ENCODE peak calls at places on chromosome X, in eight cellular contexts. L is psoas muscle; J is endothelial cell; W is OCI-LY7; S is BJ; K is CD8-positive, alpha-beta T cell; U is adrenal gland; G is HCT116. V is an unnamed sample.

GRCh38 chrX:44918722-44919121 is 45.7 kb downstream of the KDM6A start:
- DNase-seq in U (no peak), K (no peak), S (no peak), W (no peak), L (no peak), G (no peak), J (no peak), V (no peak)

GRCh38 chrX:74318672-74319071 is 14.7 kb downstream of the ZCCHC13 start:
- DNase-seq in S (no peak), L (no peak), J (no peak), G (no peak), K (no peak), U (no peak), W (no peak), V (no peak)

GRCh38 chrX:57417827-57418226 is 131.3 kb downstream of the FAAH2 start:
- DNase-seq in U (no peak), J (no peak), K (no peak), L (no peak), S (no peak), W (no peak), G (no peak), V (no peak)

GRCh38 chrX:70042399-70043371 is 7.1 kb downstream of the AWAT2 start:
- DNase-seq in G (peak), J (no peak), W (no peak), S (no peak), U (no peak), K (no peak), L (no peak), V (no peak)

GRCh38 chrX:150160656-150161055 is 202.5 kb upstream of the MAMLD1 start:
- DNase-seq in L (no peak), K (no peak), G (no peak), S (no peak), W (no peak), J (no peak), U (no peak), V (no peak)

GRCh38 chrX:11073411-11073810 is 37.7 kb upstream of the HCCS start:
- DNase-seq in L (no peak), W (no peak), G (no peak), S (no peak), J (no peak), K (no peak), U (no peak), V (no peak)

GRCh38 chrX:24343719-24344118 is 16.7 kb upstream of the SUPT20HL1 start:
- DNase-seq in S (no peak), W (no peak), K (no peak), J (no peak), U (no peak), G (no peak), L (no peak), V (no peak)

GRCh38 chrX:118216086-118216485 is 99.5 kb upstream of the KLHL13 start:
- DNase-seq in L (no peak), G (no peak), U (no peak), J (no peak), S (no peak), W (no peak), K (no peak), V (no peak)

GRCh38 chrX:150464001-150464400 is 100.9 kb downstream of the MAMLD1 start:
- DNase-seq in W (no peak), K (no peak), J (no peak), L (no peak), U (no peak), S (no peak), G (no peak), V (no peak)

GRCh38 chrX:126552313-126553022 is at the start of gene DCAF12L1:
- DNase-seq in G (no peak), W (no peak), S (no peak), J (peak), L (peak), U (no peak), K (no peak), V (peak)

GRCh38 chrX:12595746-12596145 is 195.5 kb upstream of the PRPS2 start:
- DNase-seq in J (no peak), U (no peak), G (no peak), S (no peak), W (no peak), L (no peak), K (no peak), V (no peak)

GRCh38 chrX:10414872-10415703 is 205.3 kb downstream of the MID1 start:
- DNase-seq in S (peak), J (no peak), L (no peak), K (no peak), U (no peak), W (no peak), G (no peak), V (no peak)

GRCh38 chrX:101619336-101619735 is 1.5 kb upstream of the ARMCX6 start:
- DNase-seq in W (peak), G (no peak), J (no peak), K (no peak), S (no peak), L (no peak), U (no peak), V (no peak)

GRCh38 chrX:30712214-30712613 is 59.0 kb downstream of the GK start:
- DNase-seq in K (no peak), U (no peak), W (no peak), S (no peak), L (no peak), G (no peak), J (no peak), V (no peak)

GRCh38 chrX:66728818-66729271 is 90.0 kb upstream of the EDA2R start:
- DNase-seq in S (peak), U (peak), J (peak), G (no peak), L (no peak), W (peak), K (peak), V (peak)

GRCh38 chrX:135740683-135741149 is 27.3 kb downstream of the CT45A3 start:
- DNase-seq in S (no peak), U (no peak), L (no peak), J (peak), W (peak), G (peak), K (peak), V (no peak)

GRCh38 chrX:100696699-100697351 is 35.1 kb downstream of the SYTL4 start:
- DNase-seq in U (no peak), W (no peak), G (no peak), J (no peak), L (no peak), K (no peak), S (no peak), V (no peak)

GRCh38 chrX:111914398-111915092 is 38.6 kb downstream of the TRPC5OS start:
- DNase-seq in L (no peak), W (no peak), K (no peak), J (no peak), S (no peak), G (no peak), U (no peak), V (no peak)

GRCh38 chrX:40172169-40172979 is 74.6 kb upstream of the BCOR start:
- DNase-seq in U (no peak), K (no peak), W (peak), J (peak), L (peak), G (no peak), S (no peak), V (no peak)

GRCh38 chrX:77749695-77750094 is 36.3 kb downstream of the ATRX start:
- DNase-seq in G (no peak), L (no peak), U (no peak), S (no peak), W (no peak), K (no peak), J (no peak), V (no peak)

GRCh38 chrX:12777670-12778069 is 13.5 kb upstream of the PRPS2 start:
- DNase-seq in K (no peak), J (no peak), L (no peak), U (no peak), G (no peak), W (no peak), S (no peak), V (no peak)

GRCh38 chrX:133375558-133376340 is 39.5 kb downstream of the GPC4 start:
- DNase-seq in K (no peak), U (no peak), W (no peak), G (no peak), S (no peak), J (no peak), L (peak), V (no peak)

GRCh38 chrX:82764521-82764920 is 743.6 kb upstream of the POU3F4 start:
- DNase-seq in W (no peak), U (no peak), S (no peak), K (no peak), J (no peak), G (no peak), L (no peak), V (no peak)

GRCh38 chrX:133918326-133918725 is 67.1 kb downstream of the GPC3 start:
- DNase-seq in W (no peak), G (no peak), K (no peak), L (no peak), J (no peak), S (no peak), U (no peak), V (no peak)

GRCh38 chrX:112834976-112835375 is 5.7 kb downstream of the AMOT start:
- DNase-seq in L (no peak), G (no peak), U (no peak), J (no peak), S (no peak), K (no peak), W (no peak), V (no peak)

GRCh38 chrX:41258871-41259270 is 75.1 kb upstream of the DDX3X start:
- DNase-seq in S (no peak), U (no peak), K (no peak), G (no peak), J (no peak), W (no peak), L (no peak), V (no peak)

GRCh38 chrX:100673397-100673953 is 29.5 kb downstream of the SRPX2 start:
- DNase-seq in W (no peak), J (no peak), U (no peak), K (no peak), L (no peak), S (peak), G (no peak), V (no peak)

GRCh38 chrX:40314070-40314469 is 216.3 kb upstream of the BCOR start:
- DNase-seq in J (no peak), L (no peak), S (no peak), W (no peak), U (no peak), G (no peak), K (no peak), V (no peak)

GRCh38 chrX:2823795-2824386 is 4.8 kb upstream of the GYG2 start:
- DNase-seq in K (no peak), W (no peak), U (no peak), L (no peak), S (no peak), G (no peak), J (no peak), V (no peak)

GRCh38 chrX:19789376-19789775 is 98.0 kb downstream of the SH3KBP1 start:
- DNase-seq in U (no peak), S (no peak), K (no peak), L (no peak), J (no peak), W (no peak), G (no peak), V (no peak)

GRCh38 chrX:39642071-39642470 is 455.7 kb downstream of the BCOR start:
- DNase-seq in S (no peak), U (no peak), K (no peak), G (no peak), W (no peak), J (no peak), L (no peak), V (no peak)

GRCh38 chrX:45952030-45952429 is 593.2 kb downstream of the ZNF674 start:
- DNase-seq in L (no peak), S (no peak), K (no peak), U (no peak), W (no peak), J (no peak), G (no peak), V (no peak)

GRCh38 chrX:9562851-9563250 is 98.0 kb downstream of the TBL1X start:
- DNase-seq in L (no peak), W (no peak), K (no peak), G (no peak), U (no peak), S (peak), J (no peak), V (no peak)

GRCh38 chrX:150899191-150899757 is 806 bp upstream of the CD99L2 start:
- DNase-seq in L (peak), W (peak), U (peak), K (no peak), S (no peak), G (no peak), J (peak), V (no peak)

DNA sequence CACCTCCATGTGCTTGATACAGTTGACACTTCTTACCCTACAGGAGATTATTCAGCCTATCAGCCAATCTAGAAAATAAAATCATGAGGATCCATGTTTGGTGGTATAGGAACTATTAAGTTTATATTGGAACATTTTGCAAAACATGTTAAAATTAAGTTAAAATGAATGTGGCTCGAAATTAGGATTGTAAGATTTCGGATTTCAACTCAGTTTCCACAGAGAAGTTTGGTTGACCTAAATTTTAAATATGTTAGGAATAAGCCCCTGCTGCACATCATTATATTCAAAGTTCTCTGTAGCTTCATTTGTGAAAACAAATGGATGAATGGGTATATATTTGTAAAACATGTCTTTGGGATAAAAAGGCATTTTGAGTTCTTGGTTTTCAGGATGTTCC is at the start of gene RAB40A:
- DNase-seq in L (no peak), G (no peak), J (no peak), W (no peak), K (no peak), S (no peak), U (no peak), V (no peak)
- TF ChIP-seq CTCF in L (no peak), G (no peak), J (no peak), W (no peak), K (no peak), S (no peak), U (no peak), V (no peak)

GRCh38 chrX:50483283-50483682 is 12.7 kb upstream of the DGKK start:
- DNase-seq in W (no peak), K (no peak), S (no peak), J (no peak), U (no peak), L (no peak), G (no peak), V (no peak)
- TF ChIP-seq CTCF in W (no peak), K (no peak), S (no peak), J (no peak), U (no peak), L (no peak), G (no peak), V (no peak)

GRCh38 chrX:124093222-124093621 is 131.7 kb downstream of the STAG2 start:
- DNase-seq in L (no peak), W (no peak), J (no peak), U (no peak), G (no peak), K (no peak), S (no peak), V (no peak)

GRCh38 chrX:124097116-124097515 is 135.6 kb downstream of the STAG2 start:
- DNase-seq in J (no peak), K (no peak), L (no peak), U (no peak), G (no peak), S (no peak), W (no peak), V (no peak)

GRCh38 chrX:124103966-124104365 is 142.5 kb downstream of the STAG2 start:
- DNase-seq in G (no peak), W (no peak), S (no peak), K (no peak), J (no peak), U (no peak), L (no peak), V (no peak)

DNA sequence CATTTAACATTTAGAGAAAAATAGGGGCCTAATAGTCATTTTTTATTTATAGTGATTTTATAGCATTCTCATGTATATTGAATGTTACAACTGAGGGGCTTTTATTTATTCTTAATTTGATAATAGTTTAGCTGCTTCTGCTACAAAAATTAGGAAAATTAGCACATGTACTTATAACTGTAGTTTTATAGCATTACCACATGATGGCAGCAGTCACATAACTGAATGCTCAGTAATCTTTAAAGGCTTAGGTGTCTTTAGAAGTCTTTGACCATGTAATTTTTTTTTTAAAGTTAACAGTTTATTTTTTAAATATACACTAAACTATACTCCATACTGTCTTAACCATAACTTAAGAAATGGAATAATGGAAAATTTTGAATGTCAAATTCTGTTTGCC is 136.6 kb downstream of the STAG2 start:
- DNase-seq in S (no peak), W (peak), U (no peak), G (no peak), K (no peak), L (no peak), J (no peak), V (no peak)
- TF ChIP-seq CTCF in S (peak), W (peak), U (peak), G (peak), K (peak), L (peak), J (peak), V (peak)

GRCh38 chrX:42289492-42290385 is 366.4 kb upstream of the CASK start:
- DNase-seq in G (no peak), W (no peak), L (no peak), S (no peak), U (no peak), J (no peak), K (no peak), V (no peak)

DNA sequence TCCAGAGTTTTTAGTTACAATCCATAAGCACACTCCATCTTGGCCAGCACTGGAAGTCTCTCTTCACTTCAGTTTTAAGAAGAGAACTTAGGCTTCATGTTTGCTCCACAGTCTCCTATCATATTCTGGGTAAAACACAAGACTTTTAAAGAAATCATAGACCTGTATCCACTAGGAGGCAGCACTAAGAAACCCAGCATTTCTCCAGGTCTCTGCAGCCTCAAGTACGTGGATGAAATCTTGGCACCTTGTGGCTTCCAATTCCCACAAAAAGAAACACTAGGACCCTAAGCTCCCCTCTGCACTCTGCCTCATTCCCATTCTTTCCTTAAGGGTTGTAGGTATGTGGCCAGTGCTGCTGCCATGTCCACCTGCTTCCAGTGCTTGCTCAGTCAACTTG is 367.3 kb upstream of the CASK start:
- DNase-seq in S (no peak), U (no peak), W (peak), G (peak), L (no peak), J (peak), K (no peak), V (no peak)
- TF ChIP-seq CTCF in S (peak), U (peak), W (peak), G (peak), L (no peak), J (peak), K (no peak), V (no peak)

GRCh38 chrX:38327007-38327774 is at the start of gene RPGR:
- DNase-seq in L (peak), J (peak), U (peak), S (peak), K (peak), W (peak), G (peak), V (peak)

GRCh38 chrX:38326086-38326485 is 1.2 kb downstream of the RPGR start:
- DNase-seq in J (no peak), W (no peak), L (no peak), G (no peak), K (no peak), U (no peak), S (no peak), V (no peak)

GRCh38 chrX:38332505-38332904 is 5.2 kb upstream of the RPGR start:
- DNase-seq in J (no peak), G (no peak), W (no peak), S (no peak), K (no peak), L (no peak), U (no peak), V (no peak)

GRCh38 chrX:38327775-38328081 is 419 bp upstream of the RPGR start:
- DNase-seq in J (no peak), L (no peak), G (no peak), W (no peak), K (no peak), U (no peak), S (no peak), V (no peak)
- TF ChIP-seq CTCF in J (no peak), L (no peak), G (no peak), W (peak), K (peak), U (peak), S (no peak), V (no peak)

GRCh38 chrX:47643926-47644325 is 6.4 kb downstream of the ELK1 start:
- DNase-seq in J (no peak), U (no peak), W (no peak), G (no peak), K (no peak), S (no peak), L (no peak), V (no peak)
- TF ChIP-seq CTCF in J (peak), U (peak), W (peak), G (peak), K (no peak), S (peak), L (no peak), V (peak)

GRCh38 chrX:131789664-131790063 is 233.4 kb upstream of the STK26 start:
- DNase-seq in W (no peak), S (no peak), K (no peak), J (no peak), G (no peak), L (no peak), U (no peak), V (no peak)

GRCh38 chrX:131778269-131779218 is 234.7 kb downstream of the OR13H1 start:
- DNase-seq in J (no peak), W (no peak), L (peak), U (peak), G (no peak), K (no peak), S (no peak), V (no peak)

GRCh38 chrX:131779313-131779712 is 235.4 kb downstream of the OR13H1 start:
- DNase-seq in L (no peak), G (no peak), U (no peak), K (no peak), J (no peak), W (no peak), S (no peak), V (no peak)

DNA sequence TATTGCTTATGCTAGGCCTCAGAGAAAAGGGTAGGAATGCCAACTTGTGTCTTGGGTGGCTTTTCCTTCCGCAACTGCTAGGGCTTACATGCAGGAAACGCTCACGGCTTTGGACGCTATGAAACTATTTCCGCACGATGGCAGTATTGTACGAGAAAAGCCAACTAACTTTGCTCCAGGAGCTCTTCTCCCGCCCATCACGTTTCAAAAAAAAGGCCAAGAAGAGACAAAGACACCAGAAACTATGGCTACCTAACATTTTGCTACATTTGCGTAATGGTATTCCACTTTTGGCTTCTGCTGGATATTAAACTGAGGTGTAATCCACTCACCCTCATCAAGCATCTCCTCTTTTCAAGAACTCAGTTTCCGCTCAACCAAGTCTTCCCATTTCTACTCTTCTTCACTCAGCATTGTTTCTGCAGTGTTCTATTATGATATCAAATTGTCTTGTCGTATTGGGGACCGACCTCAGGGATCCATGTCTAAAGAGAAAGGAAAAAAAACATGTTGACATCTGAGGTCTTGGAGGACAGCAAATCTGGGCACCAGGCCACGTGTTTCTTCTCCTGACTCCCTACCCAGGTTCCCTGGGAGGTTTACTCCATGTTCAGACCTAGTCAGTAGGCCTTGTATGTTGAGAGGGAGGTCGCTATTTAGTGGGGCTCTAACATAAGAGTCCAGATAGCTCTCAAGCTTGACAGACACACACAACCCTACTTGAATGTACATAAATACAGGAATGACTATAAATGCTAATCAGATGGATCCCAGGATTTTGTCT is 239.4 kb upstream of the STK26 start:
- DNase-seq in S (no peak), G (no peak), W (no peak), J (no peak), U (peak), L (peak), K (no peak), V (no peak)
- TF ChIP-seq CTCF in S (no peak), G (no peak), W (no peak), J (no peak), U (peak), L (peak), K (no peak), V (no peak)